ENCODE peak calls at places on chromosomes 4 and X, in six cellular contexts. Y is naive thymus-derived CD8-positive, alpha-beta T cell; S is EH; R is GM20000; Q is epithelial cell of esophagus; E is iris pigment epithelial cell. T is an unnamed sample.

GRCh38 chrX:11757397-11757728 is 674 bp upstream of the MSL3 start:
- DNase-seq in E (no peak), R (peak), Q (no peak), Y (no peak), S (no peak), T (no peak)

GRCh38 chr4:189367832-189368231 is 572.8 kb upstream of the FRG1 start:
- DNase-seq in R (no peak), Y (no peak), S (no peak), Q (no peak), E (no peak), T (no peak)

GRCh38 chr4:40843696-40844095 is 93.9 kb downstream of the NSUN7 start:
- DNase-seq in Y (peak), E (no peak), Q (no peak), S (no peak), R (peak), T (no peak)

GRCh38 chr4:173857828-173858227 is 327.8 kb upstream of the HAND2 start:
- DNase-seq in Y (no peak), Q (no peak), R (no peak), S (no peak), E (no peak), T (no peak)

GRCh38 chrX:70262952-70263567 is 3.1 kb upstream of the P2RY4 start:
- DNase-seq in E (peak), S (peak), Y (peak), R (peak), Q (peak), T (peak)

GRCh38 chrX:132837971-132838370 is 120.5 kb downstream of the HS6ST2 start:
- DNase-seq in R (no peak), Y (no peak), E (no peak), Q (no peak), S (no peak), T (no peak)

GRCh38 chrX:73930300-73930699 is 367.3 kb downstream of the CHIC1 start:
- DNase-seq in Y (no peak), E (no peak), S (no peak), Q (peak), R (no peak), T (no peak)

GRCh38 chrX:74119016-74119910 is 184.7 kb upstream of the ZCCHC13 start:
- DNase-seq in Y (no peak), R (no peak), E (peak), S (peak), Q (peak), T (no peak)

GRCh38 chrX:112851806-112852205 is 11.2 kb upstream of the AMOT start:
- DNase-seq in R (peak), S (no peak), Q (no peak), Y (no peak), E (peak), T (no peak)

GRCh38 chrX:43573441-43574015 is 82.6 kb upstream of the MAOA start:
- DNase-seq in Q (no peak), S (no peak), E (no peak), Y (no peak), R (no peak), T (no peak)

GRCh38 chrX:40380649-40381488 is 199.9 kb upstream of the ATP6AP2 start:
- DNase-seq in S (no peak), R (no peak), Y (no peak), E (no peak), Q (no peak), T (peak)

GRCh38 chr4:183260491-183261151 is 59.5 kb downstream of the CLDN22 start:
- DNase-seq in Q (peak), S (no peak), R (no peak), Y (no peak), E (no peak), T (no peak)